ENCODE peak calls at places on chromosome 4, in five cellular contexts. One of them, this sample, is unnamed.
A peak's percentile ranks its signal among the peaks of the same experiment; 100 is the strongest.

GRCh38 chr4:183398298-183399129 is 45.9 kb upstream of the CDKN2AIP start:
- DNase-seq in trophoblast cell: peak; percentile 58
- DNase-seq in mesenchymal stem cell: peak; percentile 73
- DNase-seq in neuronal stem cell: peak; percentile 46
- DNase-seq in H9: peak; percentile 85
- DNase-seq in this sample: peak; percentile 69

GRCh38 chr4:48681856-48682255 is 98.2 kb downstream of the FRYL start:
- DNase-seq in trophoblast cell: no peak
- DNase-seq in mesenchymal stem cell: peak; percentile 44
- DNase-seq in neuronal stem cell: no peak
- DNase-seq in H9: no peak
- DNase-seq in this sample: peak; percentile 52

GRCh38 chr4:36363024-36363423 is 81.6 kb downstream of the DTHD1 start:
- DNase-seq in trophoblast cell: no peak
- DNase-seq in mesenchymal stem cell: no peak
- DNase-seq in neuronal stem cell: no peak
- DNase-seq in H9: no peak
- DNase-seq in this sample: no peak

GRCh38 chr4:30860983-30861382 is 140.8 kb downstream of the PCDH7 start:
- DNase-seq in trophoblast cell: no peak
- DNase-seq in mesenchymal stem cell: no peak
- DNase-seq in neuronal stem cell: no peak
- DNase-seq in H9: no peak
- DNase-seq in this sample: no peak

GRCh38 chr4:15213415-15213814 is 211.1 kb downstream of the CPEB2 start:
- DNase-seq in trophoblast cell: no peak
- DNase-seq in mesenchymal stem cell: no peak
- DNase-seq in neuronal stem cell: no peak
- DNase-seq in H9: no peak
- DNase-seq in this sample: no peak

GRCh38 chr4:1491630-1492457 is 85.6 kb upstream of the NKX1-1 start:
- DNase-seq in trophoblast cell: no peak
- DNase-seq in mesenchymal stem cell: no peak
- DNase-seq in neuronal stem cell: no peak
- DNase-seq in H9: no peak
- DNase-seq in this sample: no peak

GRCh38 chr4:9898596-9899345 is 117.3 kb downstream of the DRD5 start:
- DNase-seq in trophoblast cell: peak; percentile 43
- DNase-seq in mesenchymal stem cell: no peak
- DNase-seq in neuronal stem cell: peak; percentile 49
- DNase-seq in H9: peak; percentile 90
- DNase-seq in this sample: peak; percentile 16

GRCh38 chr4:102610476-102610875 is 109.3 kb downstream of the NFKB1 start:
- DNase-seq in trophoblast cell: no peak
- DNase-seq in mesenchymal stem cell: no peak
- DNase-seq in neuronal stem cell: no peak
- DNase-seq in H9: no peak
- DNase-seq in this sample: no peak

GRCh38 chr4:2426711-2427275 is 8.0 kb downstream of the CFAP99 start:
- DNase-seq in trophoblast cell: no peak
- DNase-seq in mesenchymal stem cell: no peak
- DNase-seq in neuronal stem cell: no peak
- DNase-seq in H9: no peak
- DNase-seq in this sample: no peak

GRCh38 chr4:25913056-25913850 is 767 bp upstream of the SMIM20 start:
- DNase-seq in trophoblast cell: no peak
- DNase-seq in mesenchymal stem cell: no peak
- DNase-seq in neuronal stem cell: no peak
- DNase-seq in H9: no peak
- DNase-seq in this sample: peak; percentile 47

GRCh38 chr4:184259081-184259480 is 41.4 kb upstream of the ENPP6 start:
- DNase-seq in trophoblast cell: no peak
- DNase-seq in mesenchymal stem cell: no peak
- DNase-seq in neuronal stem cell: no peak
- DNase-seq in H9: no peak
- DNase-seq in this sample: no peak

GRCh38 chr4:124037236-124037635 is 640.6 kb downstream of the SPRY1 start:
- DNase-seq in trophoblast cell: no peak
- DNase-seq in mesenchymal stem cell: no peak
- DNase-seq in neuronal stem cell: no peak
- DNase-seq in H9: no peak
- DNase-seq in this sample: no peak

GRCh38 chr4:142549726-142550463 is 296.2 kb downstream of the INPP4B start:
- DNase-seq in trophoblast cell: no peak
- DNase-seq in mesenchymal stem cell: peak; percentile 43
- DNase-seq in neuronal stem cell: no peak
- DNase-seq in H9: no peak
- DNase-seq in this sample: peak; percentile 81

GRCh38 chr4:159103406-159104131 is 690 bp downstream of the RAPGEF2 start:
- DNase-seq in trophoblast cell: peak; percentile 42
- DNase-seq in mesenchymal stem cell: peak; percentile 59
- DNase-seq in neuronal stem cell: peak; percentile 60
- DNase-seq in H9: peak; percentile 46
- DNase-seq in this sample: peak; percentile 23

GRCh38 chr4:2671267-2671895 is 84.8 kb downstream of the TNIP2 start:
- DNase-seq in trophoblast cell: no peak
- DNase-seq in mesenchymal stem cell: no peak
- DNase-seq in neuronal stem cell: no peak
- DNase-seq in H9: no peak
- DNase-seq in this sample: no peak

GRCh38 chr4:8770518-8771257 is 101.0 kb downstream of the HMX1 start:
- DNase-seq in trophoblast cell: no peak
- DNase-seq in mesenchymal stem cell: no peak
- DNase-seq in neuronal stem cell: no peak
- DNase-seq in H9: no peak
- DNase-seq in this sample: no peak

GRCh38 chr4:111717916-111718315 is 427.3 kb upstream of the FAM241A start:
- DNase-seq in trophoblast cell: no peak
- DNase-seq in mesenchymal stem cell: no peak
- DNase-seq in neuronal stem cell: no peak
- DNase-seq in H9: no peak
- DNase-seq in this sample: no peak

GRCh38 chr4:88672987-88673386 is 24.6 kb downstream of the NAP1L5 start:
- DNase-seq in trophoblast cell: no peak
- DNase-seq in mesenchymal stem cell: peak; percentile 47
- DNase-seq in neuronal stem cell: no peak
- DNase-seq in H9: peak; percentile 44
- DNase-seq in this sample: peak; percentile 48

GRCh38 chr4:121096629-121097028 is 24.3 kb upstream of the NDNF start:
- DNase-seq in trophoblast cell: no peak
- DNase-seq in mesenchymal stem cell: peak; percentile 47
- DNase-seq in neuronal stem cell: peak; percentile 9
- DNase-seq in H9: no peak
- DNase-seq in this sample: peak; percentile 52

GRCh38 chr4:821181-821591 is 4.7 kb downstream of the CPLX1 start:
- DNase-seq in trophoblast cell: no peak
- DNase-seq in mesenchymal stem cell: no peak
- DNase-seq in neuronal stem cell: no peak
- DNase-seq in H9: no peak
- DNase-seq in this sample: no peak

GRCh38 chr4:70703695-70704332 is 15.5 kb downstream of the UTP3 start:
- DNase-seq in trophoblast cell: no peak
- DNase-seq in mesenchymal stem cell: peak; percentile 51
- DNase-seq in neuronal stem cell: peak; percentile 21
- DNase-seq in H9: no peak
- DNase-seq in this sample: peak; percentile 83

GRCh38 chr4:4875611-4876010 is 16.1 kb downstream of the MSX1 start:
- DNase-seq in trophoblast cell: no peak
- DNase-seq in mesenchymal stem cell: no peak
- DNase-seq in neuronal stem cell: no peak
- DNase-seq in H9: no peak
- DNase-seq in this sample: no peak

GRCh38 chr4:1532549-1533395 is 126.5 kb upstream of the NKX1-1 start:
- DNase-seq in trophoblast cell: no peak
- DNase-seq in mesenchymal stem cell: no peak
- DNase-seq in neuronal stem cell: no peak
- DNase-seq in H9: no peak
- DNase-seq in this sample: no peak

GRCh38 chr4:19614171-19614570 is 637.5 kb upstream of the SLIT2 start:
- DNase-seq in trophoblast cell: no peak
- DNase-seq in mesenchymal stem cell: no peak
- DNase-seq in neuronal stem cell: no peak
- DNase-seq in H9: no peak
- DNase-seq in this sample: no peak

GRCh38 chr4:7161721-7162214 is 30.6 kb upstream of the SORCS2 start:
- DNase-seq in trophoblast cell: no peak
- DNase-seq in mesenchymal stem cell: no peak
- DNase-seq in neuronal stem cell: no peak
- DNase-seq in H9: peak; percentile 19
- DNase-seq in this sample: no peak

GRCh38 chr4:1178300-1179088 is 6.1 kb upstream of the SPON2 start:
- DNase-seq in trophoblast cell: no peak
- DNase-seq in mesenchymal stem cell: no peak
- DNase-seq in neuronal stem cell: no peak
- DNase-seq in H9: no peak
- DNase-seq in this sample: peak; percentile 38

GRCh38 chr4:1207157-1207470 is 34.7 kb upstream of the SPON2 start:
- DNase-seq in trophoblast cell: no peak
- DNase-seq in mesenchymal stem cell: no peak
- DNase-seq in neuronal stem cell: no peak
- DNase-seq in H9: no peak
- DNase-seq in this sample: no peak

GRCh38 chr4:148776944-148777343 is 334.7 kb upstream of the NR3C2 start:
- DNase-seq in trophoblast cell: peak; percentile 41
- DNase-seq in mesenchymal stem cell: no peak
- DNase-seq in neuronal stem cell: no peak
- DNase-seq in H9: no peak
- DNase-seq in this sample: peak; percentile 81

GRCh38 chr4:89838005-89838404 is 1.0 kb upstream of the SNCA start:
- DNase-seq in trophoblast cell: no peak
- DNase-seq in mesenchymal stem cell: peak; percentile 72
- DNase-seq in neuronal stem cell: no peak
- DNase-seq in H9: no peak
- DNase-seq in this sample: no peak

GRCh38 chr4:183434264-183435045 is 10.0 kb upstream of the CDKN2AIP start:
- DNase-seq in trophoblast cell: no peak
- DNase-seq in mesenchymal stem cell: no peak
- DNase-seq in neuronal stem cell: no peak
- DNase-seq in H9: no peak
- DNase-seq in this sample: no peak

GRCh38 chr4:7310441-7310840 is 118.1 kb downstream of the SORCS2 start:
- DNase-seq in trophoblast cell: no peak
- DNase-seq in mesenchymal stem cell: no peak
- DNase-seq in neuronal stem cell: no peak
- DNase-seq in H9: no peak
- DNase-seq in this sample: no peak

GRCh38 chr4:10061650-10062415 is 40.5 kb upstream of the SLC2A9 start:
- DNase-seq in trophoblast cell: no peak
- DNase-seq in mesenchymal stem cell: no peak
- DNase-seq in neuronal stem cell: no peak
- DNase-seq in H9: no peak
- DNase-seq in this sample: peak; percentile 20

GRCh38 chr4:147409350-147409749 is 71.5 kb upstream of the EDNRA start:
- DNase-seq in trophoblast cell: no peak
- DNase-seq in mesenchymal stem cell: no peak
- DNase-seq in neuronal stem cell: no peak
- DNase-seq in H9: no peak
- DNase-seq in this sample: peak; percentile 57

GRCh38 chr4:93776386-93777080 is 52.0 kb upstream of the ATOH1 start:
- DNase-seq in trophoblast cell: no peak
- DNase-seq in mesenchymal stem cell: no peak
- DNase-seq in neuronal stem cell: no peak
- DNase-seq in H9: no peak
- DNase-seq in this sample: peak; percentile 23

DNA sequence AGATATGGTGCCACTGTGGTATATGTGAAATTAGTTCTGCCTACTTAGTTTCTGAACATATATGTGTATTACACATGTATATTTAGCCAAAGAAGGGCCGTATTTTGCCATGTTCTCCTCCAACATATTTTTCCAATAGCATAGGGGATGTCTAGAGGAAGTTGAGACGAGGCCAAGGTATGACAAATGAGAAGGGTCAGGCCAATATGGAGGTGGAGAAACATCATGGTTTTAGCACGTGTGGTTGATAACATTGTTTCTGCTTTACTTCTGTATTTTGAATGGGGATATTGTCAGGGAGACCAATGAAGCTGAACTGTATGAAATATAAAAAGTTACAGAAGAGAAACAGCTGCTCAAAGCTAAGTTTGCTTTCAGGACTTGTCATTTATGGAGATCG is 246.7 kb upstream of the TLL1 start:
- DNase-seq in trophoblast cell: no peak
- DNase-seq in mesenchymal stem cell: no peak
- DNase-seq in neuronal stem cell: no peak
- DNase-seq in H9: no peak
- DNase-seq in this sample: no peak
- H4K91ac ChIP-seq in trophoblast cell: no peak overlapping the region
- H4K91ac ChIP-seq in mesenchymal stem cell: no peak overlapping the region
- H4K91ac ChIP-seq in neuronal stem cell: no peak overlapping the region
- H4K91ac ChIP-seq in H9: no peak overlapping the region
- H4K91ac ChIP-seq in this sample: no peak overlapping the region

GRCh38 chr4:83850435-83850834 is 314.5 kb downstream of the GPAT3 start:
- DNase-seq in trophoblast cell: peak; percentile 40
- DNase-seq in mesenchymal stem cell: no peak
- DNase-seq in neuronal stem cell: no peak
- DNase-seq in H9: peak; percentile 52
- DNase-seq in this sample: peak; percentile 52
- H4K91ac ChIP-seq in trophoblast cell: no peak overlapping the region
- H4K91ac ChIP-seq in mesenchymal stem cell: no peak overlapping the region
- H4K91ac ChIP-seq in neuronal stem cell: no peak overlapping the region
- H4K91ac ChIP-seq in H9: no peak overlapping the region
- H4K91ac ChIP-seq in this sample: peak overlapping the region; percentile 71

GRCh38 chr4:128709268-128709667 is 100.2 kb upstream of the JADE1 start:
- DNase-seq in trophoblast cell: no peak
- DNase-seq in mesenchymal stem cell: no peak
- DNase-seq in neuronal stem cell: no peak
- DNase-seq in H9: no peak
- DNase-seq in this sample: no peak
- H4K91ac ChIP-seq in trophoblast cell: peak overlapping the region; percentile 43
- H4K91ac ChIP-seq in mesenchymal stem cell: no peak overlapping the region
- H4K91ac ChIP-seq in neuronal stem cell: peak overlapping the region; percentile 79
- H4K91ac ChIP-seq in H9: no peak overlapping the region
- H4K91ac ChIP-seq in this sample: no peak overlapping the region

GRCh38 chr4:188975271-188975670 is 836.0 kb downstream of the TRIML1 start:
- DNase-seq in trophoblast cell: no peak
- DNase-seq in mesenchymal stem cell: no peak
- DNase-seq in neuronal stem cell: no peak
- DNase-seq in H9: peak; percentile 29
- DNase-seq in this sample: no peak
- H4K91ac ChIP-seq in trophoblast cell: no peak overlapping the region
- H4K91ac ChIP-seq in mesenchymal stem cell: no peak overlapping the region
- H4K91ac ChIP-seq in neuronal stem cell: no peak overlapping the region
- H4K91ac ChIP-seq in H9: no peak overlapping the region
- H4K91ac ChIP-seq in this sample: peak overlapping the region; percentile 73

GRCh38 chr4:112752061-112752460 is 115.1 kb downstream of the LARP7 start:
- DNase-seq in trophoblast cell: no peak
- DNase-seq in mesenchymal stem cell: no peak
- DNase-seq in neuronal stem cell: no peak
- DNase-seq in H9: no peak
- DNase-seq in this sample: no peak
- H4K91ac ChIP-seq in trophoblast cell: no peak overlapping the region
- H4K91ac ChIP-seq in mesenchymal stem cell: no peak overlapping the region
- H4K91ac ChIP-seq in neuronal stem cell: no peak overlapping the region
- H4K91ac ChIP-seq in H9: no peak overlapping the region
- H4K91ac ChIP-seq in this sample: no peak overlapping the region

GRCh38 chr4:27288496-27288895 is 427.9 kb downstream of the STIM2 start:
- DNase-seq in trophoblast cell: no peak
- DNase-seq in mesenchymal stem cell: no peak
- DNase-seq in neuronal stem cell: no peak
- DNase-seq in H9: no peak
- DNase-seq in this sample: no peak
- H4K91ac ChIP-seq in trophoblast cell: no peak overlapping the region
- H4K91ac ChIP-seq in mesenchymal stem cell: no peak overlapping the region
- H4K91ac ChIP-seq in neuronal stem cell: no peak overlapping the region
- H4K91ac ChIP-seq in H9: no peak overlapping the region
- H4K91ac ChIP-seq in this sample: no peak overlapping the region

This sample was measured in IMR-90.